ENCODE peak calls at places on chromosome 9, in seven cellular contexts. W, B, T, J, Y, R and S are unnamed samples.

GRCh38 chr9:106717686-106718085 is 145.3 kb upstream of the ZNF462 start:
- ATAC-seq in W (peak; percentile 97), B (no peak), T (peak; percentile 79), J (no peak), Y (no peak), R (peak; percentile 92), S (peak; percentile 89)

GRCh38 chr9:134606951-134607733 is 34.5 kb upstream of the COL5A1 start:
- ATAC-seq in W (no peak), B (no peak), T (no peak), J (no peak), Y (no peak), R (no peak), S (no peak)

GRCh38 chr9:73074176-73074708 is 77.4 kb upstream of the ANXA1 start:
- ATAC-seq in W (no peak), B (no peak), T (no peak), J (no peak), Y (no peak), R (no peak), S (no peak)

GRCh38 chr9:131809941-131810344 is 70.1 kb upstream of the RAPGEF1 start:
- ATAC-seq in W (no peak), B (no peak), T (peak; percentile 35), J (no peak), Y (no peak), R (no peak), S (no peak)

GRCh38 chr9:115008536-115008935 is 78.1 kb upstream of the TNFSF8 start:
- ATAC-seq in W (peak; percentile 59), B (peak; percentile 45), T (peak; percentile 89), J (no peak), Y (peak; percentile 49), R (peak; percentile 87), S (peak; percentile 97)

GRCh38 chr9:71637433-71637832 is 130.9 kb downstream of the CEMIP2 start:
- ATAC-seq in W (no peak), B (no peak), T (no peak), J (no peak), Y (no peak), R (no peak), S (no peak)

GRCh38 chr9:33250458-33250995 is 10.6 kb downstream of the SPINK4 start:
- ATAC-seq in W (no peak), B (no peak), T (peak; percentile 54), J (no peak), Y (no peak), R (peak; percentile 58), S (no peak)

GRCh38 chr9:114247491-114247890 is 75.4 kb upstream of the ORM1 start:
- ATAC-seq in W (no peak), B (no peak), T (no peak), J (no peak), Y (no peak), R (no peak), S (no peak)

GRCh38 chr9:88803551-88804288 is 187.5 kb upstream of the S1PR3 start:
- ATAC-seq in W (no peak), B (no peak), T (peak; percentile 13), J (no peak), Y (no peak), R (no peak), S (peak; percentile 68)

GRCh38 chr9:126646162-126646561 is 32.4 kb downstream of the LMX1B start:
- ATAC-seq in W (no peak), B (no peak), T (no peak), J (no peak), Y (no peak), R (no peak), S (no peak)

GRCh38 chr9:92820964-92821363 is 56.3 kb upstream of the BICD2 start:
- ATAC-seq in W (no peak), B (peak; percentile 75), T (no peak), J (no peak), Y (no peak), R (no peak), S (no peak)

GRCh38 chr9:88777498-88778312 is 213.6 kb upstream of the S1PR3 start:
- ATAC-seq in W (peak; percentile 20), B (no peak), T (no peak), J (no peak), Y (no peak), R (no peak), S (no peak)

GRCh38 chr9:111284703-111285102 is 45.3 kb downstream of the OR2K2 start:
- ATAC-seq in W (no peak), B (no peak), T (no peak), J (no peak), Y (no peak), R (no peak), S (no peak)

GRCh38 chr9:109453210-109453842 is 44.8 kb downstream of the PTPN3 start:
- ATAC-seq in W (peak; percentile 62), B (no peak), T (peak; percentile 35), J (no peak), Y (no peak), R (peak; percentile 60), S (peak; percentile 23)

GRCh38 chr9:126334626-126335621 is 8.3 kb downstream of the MVB12B start:
- ATAC-seq in W (peak; percentile 87), B (no peak), T (no peak), J (no peak), Y (no peak), R (peak; percentile 77), S (no peak)

GRCh38 chr9:76255781-76256455 is 138.3 kb downstream of the RFK start:
- ATAC-seq in W (peak; percentile 94), B (no peak), T (no peak), J (no peak), Y (no peak), R (peak; percentile 90), S (no peak)

GRCh38 chr9:100992632-100993031 is 35.9 kb upstream of the PLPPR1 start:
- ATAC-seq in W (no peak), B (no peak), T (no peak), J (no peak), Y (no peak), R (no peak), S (no peak)

GRCh38 chr9:124755061-124755460 is 16.1 kb downstream of the NR6A1 start:
- ATAC-seq in W (no peak), B (peak; percentile 90), T (no peak), J (no peak), Y (no peak), R (no peak), S (no peak)

GRCh38 chr9:87534957-87535356 is 37.3 kb downstream of the DAPK1 start:
- ATAC-seq in W (no peak), B (no peak), T (no peak), J (no peak), Y (no peak), R (no peak), S (no peak)

GRCh38 chr9:86052556-86053468 is 46.5 kb downstream of the GOLM1 start:
- ATAC-seq in W (no peak), B (no peak), T (no peak), J (peak; percentile 46), Y (no peak), R (no peak), S (no peak)

GRCh38 chr9:128903079-128903461 is 17.7 kb upstream of the PHYHD1 start:
- ATAC-seq in W (no peak), B (no peak), T (no peak), J (peak; percentile 9), Y (no peak), R (no peak), S (no peak)

GRCh38 chr9:77909306-77909705 is 122.3 kb downstream of the GNAQ start:
- ATAC-seq in W (no peak), B (peak; percentile 97), T (no peak), J (peak; percentile 72), Y (peak; percentile 98), R (no peak), S (peak; percentile 30)

GRCh38 chr9:95907794-95908193 is 32.3 kb downstream of the ERCC6L2 start:
- ATAC-seq in W (no peak), B (peak; percentile 39), T (no peak), J (no peak), Y (no peak), R (no peak), S (peak; percentile 33)

GRCh38 chr9:130913599-130914416 is 17.2 kb upstream of the QRFP start:
- ATAC-seq in W (no peak), B (no peak), T (no peak), J (no peak), Y (no peak), R (no peak), S (no peak)

GRCh38 chr9:111657051-111657450 is 4.4 kb upstream of the GNG10 start:
- ATAC-seq in W (no peak), B (no peak), T (no peak), J (no peak), Y (no peak), R (no peak), S (no peak)